ENCODE peak calls at places on chromosomes 5 and 9, in nine cellular contexts. G is uterus, K is tibial artery, C is OCI-LY7, I is adrenal gland, M is neural progenitor cell, Q is thyroid gland, T is fibroblast of lung, H is colonic mucosa. U is an unnamed sample.

GRCh38 chr5:97162045-97162444 is 19.6 kb upstream of the LIX1 start:
- DNase-seq in G (peak), K (peak), C (peak), I (peak), M (peak), Q (peak), T (peak), H (peak), U (no peak)

GRCh38 chr5:17373406-17374110 is 124.5 kb upstream of the TAF11L2 start:
- DNase-seq in G (no peak), K (no peak), C (peak), I (no peak), M (no peak), Q (no peak), T (no peak), H (no peak), U (no peak)

GRCh38 chr5:76547242-76547890 is 75.8 kb downstream of the F2RL2 start:
- DNase-seq in G (no peak), K (peak), C (peak), I (peak), M (no peak), Q (no peak), T (peak), H (peak), U (no peak)

GRCh38 chr5:158154226-158155005 is 295.5 kb upstream of the CLINT1 start:
- DNase-seq in G (peak), K (peak), C (no peak), I (peak), M (no peak), Q (no peak), T (peak), H (no peak), U (no peak)

GRCh38 chr5:90161399-90161798 is 248.2 kb downstream of the CETN3 start:
- DNase-seq in G (no peak), K (peak), C (peak), I (peak), M (peak), Q (peak), T (peak), H (no peak), U (peak)

GRCh38 chr5:77560677-77561263 is 68.7 kb upstream of the WDR41 start:
- DNase-seq in G (no peak), K (no peak), C (peak), I (no peak), M (peak), Q (no peak), T (peak), H (no peak), U (no peak)

GRCh38 chr5:169067641-169068316 is 233.2 kb downstream of the SLIT3 start:
- DNase-seq in G (no peak), K (no peak), C (no peak), I (no peak), M (no peak), Q (peak), T (no peak), H (no peak), U (no peak)

GRCh38 chr5:112742424-112742823 is 4.7 kb downstream of the APC start:
- DNase-seq in G (no peak), K (no peak), C (no peak), I (no peak), M (no peak), Q (no peak), T (peak), H (no peak), U (no peak)

GRCh38 chr5:135324897-135325650 is 74.0 kb downstream of the MACROH2A1 start:
- DNase-seq in G (no peak), K (no peak), C (no peak), I (no peak), M (no peak), Q (no peak), T (no peak), H (no peak), U (no peak)

GRCh38 chr5:139306628-139307379 is 13.3 kb downstream of the MATR3 start:
- DNase-seq in G (no peak), K (no peak), C (no peak), I (no peak), M (no peak), Q (no peak), T (no peak), H (no peak), U (no peak)

GRCh38 chr9:134625361-134626140 is 16.1 kb upstream of the COL5A1 start:
- DNase-seq in G (peak), K (peak), C (no peak), I (peak), M (no peak), Q (no peak), T (peak), H (no peak), U (peak)

GRCh38 chr5:73673161-73673591 is 47.2 kb downstream of the ARHGEF28 start:
- DNase-seq in G (no peak), K (no peak), C (no peak), I (no peak), M (no peak), Q (no peak), T (peak), H (no peak), U (no peak)

GRCh38 chr5:134177197-134178171 is 734 bp upstream of the SKP1 start:
- DNase-seq in G (peak), K (peak), C (peak), I (peak), M (peak), Q (peak), T (peak), H (peak), U (peak)

GRCh38 chr5:92605591-92605990 is 975.4 kb downstream of the NR2F1-AS1 start:
- DNase-seq in G (no peak), K (no peak), C (no peak), I (no peak), M (no peak), Q (no peak), T (no peak), H (no peak), U (no peak)

GRCh38 chr5:138033916-138034315 is 1.0 kb upstream of the FAM13B start:
- DNase-seq in G (no peak), K (no peak), C (no peak), I (no peak), M (no peak), Q (no peak), T (peak), H (no peak), U (no peak)

GRCh38 chr9:14198544-14199510 is 115.1 kb downstream of the NFIB start:
- DNase-seq in G (peak), K (peak), C (no peak), I (peak), M (peak), Q (peak), T (peak), H (peak), U (no peak)

GRCh38 chr9:109143881-109144562 is 23.0 kb downstream of the FRRS1L start:
- DNase-seq in G (no peak), K (no peak), C (peak), I (no peak), M (peak), Q (no peak), T (peak), H (no peak), U (no peak)

GRCh38 chr5:102866315-102866693 is 111.2 kb downstream of the PAM start:
- DNase-seq in G (no peak), K (no peak), C (no peak), I (no peak), M (no peak), Q (no peak), T (peak), H (no peak), U (no peak)

GRCh38 chr5:155969510-155969909 is 357.5 kb upstream of the SGCD start:
- DNase-seq in G (no peak), K (no peak), C (no peak), I (no peak), M (no peak), Q (no peak), T (no peak), H (no peak), U (no peak)

DNA sequence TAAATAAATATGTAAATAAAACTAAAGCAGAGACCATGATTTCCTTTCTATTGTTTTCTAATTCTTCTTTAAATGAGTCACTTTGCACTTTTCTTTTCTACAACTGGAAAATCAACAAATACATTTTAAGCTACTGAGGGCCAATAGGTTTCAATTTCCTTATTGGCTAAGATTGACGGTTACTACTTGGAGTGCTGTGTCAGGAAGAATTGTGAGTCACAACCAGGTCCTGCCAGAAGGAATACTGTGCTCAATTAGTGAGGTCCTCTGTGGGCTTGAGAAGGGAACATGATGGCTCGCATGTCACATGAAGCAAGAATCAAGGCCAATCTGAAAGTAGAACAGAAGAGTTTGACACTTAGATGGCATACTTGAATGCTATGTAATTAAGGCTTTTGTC is 110.8 kb downstream of the HMHB1 start:
- DNase-seq in G (no peak), K (peak), C (no peak), I (no peak), M (no peak), Q (no peak), T (peak), H (no peak), U (no peak)
- H3K27ac ChIP-seq in G (no peak), K (peak), C (no peak), I (no peak), M (no peak), Q (no peak), T (peak), H (peak), U (no peak)

DNA sequence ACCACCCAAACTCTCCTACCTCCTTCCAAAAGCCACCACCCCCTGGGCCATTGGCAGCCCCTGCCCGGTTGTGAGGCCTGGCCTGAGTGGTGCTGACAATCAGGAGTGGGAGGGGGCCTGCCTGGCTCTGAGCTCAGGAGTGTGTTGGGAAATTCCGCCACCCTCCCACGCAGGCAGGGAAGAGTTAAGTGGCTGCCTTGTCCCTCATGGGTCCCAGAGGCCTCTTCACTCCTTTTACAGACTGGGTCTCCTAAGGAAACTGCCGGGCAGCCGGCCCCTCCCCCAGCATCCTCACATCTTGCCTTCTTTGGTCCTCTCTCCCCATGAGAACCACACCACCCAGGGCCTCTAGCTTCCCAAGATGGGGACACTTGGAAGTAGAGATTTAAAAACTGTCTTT is 47.3 kb downstream of the PPARGC1B start:
- DNase-seq in G (peak), K (no peak), C (no peak), I (no peak), M (peak), Q (no peak), T (no peak), H (no peak), U (no peak)
- TF ChIP-seq CTCF in G (no peak), K (no peak), C (no peak), I (no peak), M (no peak), Q (no peak), T (no peak), H (no peak), U (no peak)

GRCh38 chr9:5917888-5918287 is 27.2 kb downstream of the MLANA start:
- DNase-seq in G (no peak), K (no peak), C (no peak), I (no peak), M (no peak), Q (no peak), T (no peak), H (no peak), U (no peak)

GRCh38 chr9:5920860-5921328 is 30.2 kb downstream of the MLANA start:
- DNase-seq in G (no peak), K (no peak), C (peak), I (no peak), M (no peak), Q (no peak), T (no peak), H (no peak), U (no peak)

GRCh38 chr9:5918460-5918859 is 27.8 kb downstream of the MLANA start:
- DNase-seq in G (no peak), K (no peak), C (no peak), I (no peak), M (no peak), Q (no peak), T (no peak), H (no peak), U (no peak)

GRCh38 chr9:5917273-5917672 is 26.6 kb downstream of the MLANA start:
- DNase-seq in G (no peak), K (no peak), C (no peak), I (no peak), M (no peak), Q (no peak), T (no peak), H (no peak), U (no peak)

DNA sequence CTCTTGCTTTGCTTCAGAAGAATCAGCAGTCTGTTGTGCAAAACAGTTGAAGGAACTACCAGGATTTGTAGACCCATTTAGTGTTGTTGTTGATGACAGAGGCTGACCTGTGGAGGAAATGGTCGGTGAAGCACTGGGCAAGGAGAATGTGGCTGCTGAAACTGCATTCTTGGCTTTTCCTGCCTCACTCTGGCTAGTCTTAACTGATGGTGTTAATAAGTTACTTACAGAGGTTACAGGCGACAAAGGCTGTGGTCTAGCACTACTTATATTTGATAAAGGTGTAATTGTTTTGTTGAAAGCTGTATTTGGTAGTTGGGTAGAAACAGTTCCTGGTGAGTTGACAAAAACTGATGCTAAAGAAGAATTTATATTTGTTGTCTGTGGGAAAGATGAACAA is 31.5 kb downstream of the MLANA start:
- DNase-seq in G (no peak), K (no peak), C (no peak), I (no peak), M (no peak), Q (no peak), T (no peak), H (no peak), U (no peak)
- H3K27ac ChIP-seq in G (no peak), K (no peak), C (no peak), I (no peak), M (no peak), Q (no peak), T (no peak), H (no peak), U (no peak)

GRCh38 chr9:88174324-88174723 is 36.0 kb upstream of the SPATA31C2 start:
- DNase-seq in G (no peak), K (no peak), C (no peak), I (no peak), M (peak), Q (no peak), T (no peak), H (no peak), U (no peak)
- TF ChIP-seq CTCF in G (no peak), K (no peak), C (no peak), I (no peak), M (peak), Q (no peak), T (no peak), H (no peak), U (no peak)

GRCh38 chr9:106868565-106868964 is 5.6 kb downstream of the ZNF462 start:
- DNase-seq in G (peak), K (no peak), C (no peak), I (peak), M (no peak), Q (no peak), T (peak), H (no peak), U (peak)
- H3K27ac ChIP-seq in G (peak), K (peak), C (no peak), I (peak), M (peak), Q (peak), T (no peak), H (no peak), U (peak)

GRCh38 chr5:140696891-140697492 is 3.3 kb upstream of the ZMAT2 start:
- DNase-seq in G (no peak), K (no peak), C (no peak), I (no peak), M (no peak), Q (no peak), T (no peak), H (no peak), U (no peak)

GRCh38 chr5:140694276-140694675 is 3.0 kb downstream of the HARS2 start:
- DNase-seq in G (no peak), K (no peak), C (no peak), I (no peak), M (no peak), Q (no peak), T (peak), H (no peak), U (no peak)

GRCh38 chr5:140690376-140690932 is 716 bp downstream of the HARS1 start:
- DNase-seq in G (no peak), K (no peak), C (no peak), I (no peak), M (no peak), Q (no peak), T (no peak), H (no peak), U (no peak)

GRCh38 chr5:140690941-140691924 is at the start of the genes HARS1 and HARS2:
- DNase-seq in G (peak), K (peak), C (peak), I (peak), M (peak), Q (peak), T (peak), H (peak), U (peak)
- TF ChIP-seq CTCF in G (no peak), K (no peak), C (no peak), I (no peak), M (no peak), Q (peak), T (no peak), H (no peak), U (no peak)

U was measured in lower lobe of right lung.